ENCODE peak calls at places on chromosomes 1 and 21, in nine cellular contexts. One of them, this sample, is unnamed.

GRCh38 chr1:145690587-145691558 is 16.3 kb downstream of the PDZK1 start:
- DNase-seq in HL-60: no peak
- DNase-seq in breast epithelium: peak
- DNase-seq in RWPE1: peak
- DNase-seq in Panc1: no peak
- DNase-seq in SK-N-SH: no peak
- DNase-seq in astrocyte: peak
- DNase-seq in MM.1S: peak
- DNase-seq in psoas muscle: no peak
- DNase-seq in this sample: peak

GRCh38 chr1:83516369-83516768 is 482.6 kb downstream of the TTLL7 start:
- DNase-seq in astrocyte: no peak
- DNase-seq in SK-N-SH: peak
- DNase-seq in breast epithelium: no peak
- DNase-seq in MM.1S: no peak
- DNase-seq in Panc1: no peak
- DNase-seq in psoas muscle: no peak
- DNase-seq in RWPE1: no peak
- DNase-seq in HL-60: no peak
- DNase-seq in this sample: no peak

GRCh38 chr1:22491995-22492726 is 40.5 kb downstream of the ZBTB40 start:
- DNase-seq in psoas muscle: no peak
- DNase-seq in breast epithelium: no peak
- DNase-seq in HL-60: no peak
- DNase-seq in astrocyte: no peak
- DNase-seq in RWPE1: no peak
- DNase-seq in Panc1: no peak
- DNase-seq in MM.1S: peak
- DNase-seq in SK-N-SH: no peak
- DNase-seq in this sample: no peak

GRCh38 chr1:28560886-28561285 is 8.0 kb downstream of the TRNAU1AP start:
- DNase-seq in breast epithelium: no peak
- DNase-seq in MM.1S: no peak
- DNase-seq in HL-60: no peak
- DNase-seq in RWPE1: no peak
- DNase-seq in SK-N-SH: no peak
- DNase-seq in psoas muscle: no peak
- DNase-seq in astrocyte: no peak
- DNase-seq in Panc1: no peak
- DNase-seq in this sample: no peak

GRCh38 chr1:6270432-6270831 is 9.5 kb upstream of the GPR153 start:
- DNase-seq in astrocyte: no peak
- DNase-seq in Panc1: no peak
- DNase-seq in HL-60: no peak
- DNase-seq in RWPE1: no peak
- DNase-seq in MM.1S: no peak
- DNase-seq in SK-N-SH: no peak
- DNase-seq in breast epithelium: no peak
- DNase-seq in psoas muscle: no peak
- DNase-seq in this sample: no peak

GRCh38 chr21:45630876-45631275 is 12.6 kb upstream of the PCBP3 start:
- DNase-seq in astrocyte: no peak
- DNase-seq in RWPE1: no peak
- DNase-seq in MM.1S: no peak
- DNase-seq in SK-N-SH: no peak
- DNase-seq in breast epithelium: peak
- DNase-seq in Panc1: no peak
- DNase-seq in psoas muscle: no peak
- DNase-seq in HL-60: no peak
- DNase-seq in this sample: no peak

GRCh38 chr21:16061194-16061593 is 331.4 kb downstream of the USP25 start:
- DNase-seq in astrocyte: no peak
- DNase-seq in Panc1: no peak
- DNase-seq in RWPE1: no peak
- DNase-seq in HL-60: no peak
- DNase-seq in psoas muscle: no peak
- DNase-seq in MM.1S: no peak
- DNase-seq in SK-N-SH: no peak
- DNase-seq in breast epithelium: no peak
- DNase-seq in this sample: no peak

GRCh38 chr1:67675800-67676199 is 9.2 kb upstream of the GADD45A start:
- DNase-seq in breast epithelium: no peak
- DNase-seq in psoas muscle: no peak
- DNase-seq in MM.1S: peak
- DNase-seq in SK-N-SH: no peak
- DNase-seq in astrocyte: no peak
- DNase-seq in Panc1: no peak
- DNase-seq in HL-60: no peak
- DNase-seq in RWPE1: no peak
- DNase-seq in this sample: no peak

GRCh38 chr1:68269637-68270430 is 37.5 kb upstream of the WLS start:
- DNase-seq in astrocyte: peak
- DNase-seq in Panc1: peak
- DNase-seq in MM.1S: no peak
- DNase-seq in RWPE1: peak
- DNase-seq in breast epithelium: no peak
- DNase-seq in SK-N-SH: no peak
- DNase-seq in psoas muscle: no peak
- DNase-seq in HL-60: no peak
- DNase-seq in this sample: no peak

GRCh38 chr1:219296916-219297315 is 123.2 kb downstream of the LYPLAL1 start:
- DNase-seq in Panc1: no peak
- DNase-seq in astrocyte: peak
- DNase-seq in SK-N-SH: no peak
- DNase-seq in psoas muscle: no peak
- DNase-seq in HL-60: no peak
- DNase-seq in RWPE1: no peak
- DNase-seq in MM.1S: no peak
- DNase-seq in breast epithelium: no peak
- DNase-seq in this sample: no peak

GRCh38 chr1:90155721-90156487 is 161.0 kb downstream of the ZNF326 start:
- DNase-seq in Panc1: no peak
- DNase-seq in breast epithelium: no peak
- DNase-seq in psoas muscle: no peak
- DNase-seq in astrocyte: no peak
- DNase-seq in RWPE1: no peak
- DNase-seq in MM.1S: peak
- DNase-seq in HL-60: no peak
- DNase-seq in SK-N-SH: no peak
- DNase-seq in this sample: no peak

GRCh38 chr21:26837539-26837938 is 7.7 kb downstream of the ADAMTS1 start:
- DNase-seq in astrocyte: no peak
- DNase-seq in HL-60: no peak
- DNase-seq in psoas muscle: no peak
- DNase-seq in SK-N-SH: no peak
- DNase-seq in breast epithelium: no peak
- DNase-seq in Panc1: no peak
- DNase-seq in MM.1S: no peak
- DNase-seq in RWPE1: no peak
- DNase-seq in this sample: no peak

GRCh38 chr1:183279835-183280234 is 93.8 kb downstream of the LAMC2 start:
- DNase-seq in astrocyte: peak
- DNase-seq in HL-60: peak
- DNase-seq in psoas muscle: peak
- DNase-seq in Panc1: no peak
- DNase-seq in RWPE1: peak
- DNase-seq in SK-N-SH: no peak
- DNase-seq in breast epithelium: no peak
- DNase-seq in MM.1S: no peak
- DNase-seq in this sample: no peak

GRCh38 chr1:41272601-41273000 is 30.5 kb upstream of the SCMH1 start:
- DNase-seq in astrocyte: no peak
- DNase-seq in RWPE1: no peak
- DNase-seq in MM.1S: no peak
- DNase-seq in breast epithelium: no peak
- DNase-seq in Panc1: no peak
- DNase-seq in SK-N-SH: no peak
- DNase-seq in psoas muscle: no peak
- DNase-seq in HL-60: no peak
- DNase-seq in this sample: no peak

GRCh38 chr1:41268154-41268770 is 26.2 kb upstream of the SCMH1 start:
- DNase-seq in Panc1: peak
- DNase-seq in psoas muscle: peak
- DNase-seq in RWPE1: peak
- DNase-seq in MM.1S: peak
- DNase-seq in SK-N-SH: peak
- DNase-seq in HL-60: peak
- DNase-seq in astrocyte: peak
- DNase-seq in breast epithelium: peak
- DNase-seq in this sample: peak
- H3K27ac ChIP-seq in Panc1: peak
- H3K27ac ChIP-seq in psoas muscle: no peak
- H3K27ac ChIP-seq in RWPE1: no peak
- H3K27ac ChIP-seq in MM.1S: no peak
- H3K27ac ChIP-seq in SK-N-SH: no peak
- H3K27ac ChIP-seq in HL-60: no peak
- H3K27ac ChIP-seq in astrocyte: no peak
- H3K27ac ChIP-seq in breast epithelium: no peak
- H3K27ac ChIP-seq in this sample: no peak

GRCh38 chr1:236009857-236010256 is 55.0 kb downstream of the NID1 start:
- DNase-seq in astrocyte: peak
- DNase-seq in breast epithelium: no peak
- DNase-seq in Panc1: no peak
- DNase-seq in SK-N-SH: no peak
- DNase-seq in psoas muscle: no peak
- DNase-seq in RWPE1: peak
- DNase-seq in HL-60: no peak
- DNase-seq in MM.1S: no peak
- DNase-seq in this sample: no peak

GRCh38 chr1:236010443-236010842 is 54.4 kb downstream of the NID1 start:
- DNase-seq in breast epithelium: no peak
- DNase-seq in SK-N-SH: no peak
- DNase-seq in HL-60: no peak
- DNase-seq in RWPE1: no peak
- DNase-seq in MM.1S: no peak
- DNase-seq in Panc1: no peak
- DNase-seq in psoas muscle: no peak
- DNase-seq in astrocyte: no peak
- DNase-seq in this sample: no peak

GRCh38 chr1:236009193-236009592 is 55.7 kb downstream of the NID1 start:
- DNase-seq in SK-N-SH: no peak
- DNase-seq in breast epithelium: no peak
- DNase-seq in psoas muscle: no peak
- DNase-seq in HL-60: no peak
- DNase-seq in astrocyte: no peak
- DNase-seq in Panc1: no peak
- DNase-seq in RWPE1: no peak
- DNase-seq in MM.1S: no peak
- DNase-seq in this sample: no peak

GRCh38 chr1:236013330-236013729 is 51.6 kb downstream of the NID1 start:
- DNase-seq in breast epithelium: no peak
- DNase-seq in MM.1S: no peak
- DNase-seq in RWPE1: no peak
- DNase-seq in astrocyte: no peak
- DNase-seq in psoas muscle: no peak
- DNase-seq in HL-60: no peak
- DNase-seq in SK-N-SH: no peak
- DNase-seq in Panc1: no peak
- DNase-seq in this sample: no peak

GRCh38 chr1:236011641-236012040 is 53.2 kb downstream of the NID1 start:
- DNase-seq in psoas muscle: no peak
- DNase-seq in SK-N-SH: no peak
- DNase-seq in HL-60: no peak
- DNase-seq in Panc1: no peak
- DNase-seq in RWPE1: no peak
- DNase-seq in astrocyte: no peak
- DNase-seq in breast epithelium: no peak
- DNase-seq in MM.1S: no peak
- DNase-seq in this sample: no peak
- H3K27ac ChIP-seq in psoas muscle: no peak
- H3K27ac ChIP-seq in SK-N-SH: no peak
- H3K27ac ChIP-seq in HL-60: no peak
- H3K27ac ChIP-seq in Panc1: no peak
- H3K27ac ChIP-seq in RWPE1: no peak
- H3K27ac ChIP-seq in astrocyte: no peak
- H3K27ac ChIP-seq in breast epithelium: peak
- H3K27ac ChIP-seq in MM.1S: no peak
- H3K27ac ChIP-seq in this sample: no peak

DNA sequence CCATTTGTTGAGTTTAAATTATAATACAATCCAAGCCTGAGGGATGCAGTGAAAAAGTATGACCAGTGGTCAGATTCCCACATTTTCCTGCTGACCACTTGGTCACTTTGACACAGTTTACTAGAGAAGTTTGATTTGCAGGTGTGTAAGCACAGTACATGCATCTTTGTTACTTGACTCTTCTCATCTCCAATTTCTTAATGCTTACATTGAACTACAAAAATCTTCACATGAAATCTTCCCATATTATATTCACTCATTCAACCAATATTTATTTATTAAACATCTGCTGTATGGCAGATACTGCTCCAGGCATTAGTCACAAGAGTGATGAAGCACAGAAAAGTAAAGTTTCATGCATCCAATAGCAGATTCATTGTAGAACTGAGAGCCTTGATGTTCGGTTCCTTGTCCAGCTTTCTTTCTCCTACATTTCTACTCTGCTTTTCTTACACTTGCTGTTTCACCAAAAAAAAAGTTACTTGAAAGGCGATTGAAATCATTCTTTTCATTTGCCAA is 211.7 kb downstream of the NFIA start:
- DNase-seq in RWPE1: no peak
- DNase-seq in MM.1S: no peak
- DNase-seq in psoas muscle: no peak
- DNase-seq in Panc1: no peak
- DNase-seq in astrocyte: no peak
- DNase-seq in HL-60: no peak
- DNase-seq in breast epithelium: no peak
- DNase-seq in SK-N-SH: no peak
- DNase-seq in this sample: no peak
- H3K27ac ChIP-seq in RWPE1: no peak
- H3K27ac ChIP-seq in MM.1S: no peak
- H3K27ac ChIP-seq in psoas muscle: no peak
- H3K27ac ChIP-seq in Panc1: no peak
- H3K27ac ChIP-seq in astrocyte: no peak
- H3K27ac ChIP-seq in HL-60: no peak
- H3K27ac ChIP-seq in breast epithelium: no peak
- H3K27ac ChIP-seq in SK-N-SH: no peak
- H3K27ac ChIP-seq in this sample: no peak

DNA sequence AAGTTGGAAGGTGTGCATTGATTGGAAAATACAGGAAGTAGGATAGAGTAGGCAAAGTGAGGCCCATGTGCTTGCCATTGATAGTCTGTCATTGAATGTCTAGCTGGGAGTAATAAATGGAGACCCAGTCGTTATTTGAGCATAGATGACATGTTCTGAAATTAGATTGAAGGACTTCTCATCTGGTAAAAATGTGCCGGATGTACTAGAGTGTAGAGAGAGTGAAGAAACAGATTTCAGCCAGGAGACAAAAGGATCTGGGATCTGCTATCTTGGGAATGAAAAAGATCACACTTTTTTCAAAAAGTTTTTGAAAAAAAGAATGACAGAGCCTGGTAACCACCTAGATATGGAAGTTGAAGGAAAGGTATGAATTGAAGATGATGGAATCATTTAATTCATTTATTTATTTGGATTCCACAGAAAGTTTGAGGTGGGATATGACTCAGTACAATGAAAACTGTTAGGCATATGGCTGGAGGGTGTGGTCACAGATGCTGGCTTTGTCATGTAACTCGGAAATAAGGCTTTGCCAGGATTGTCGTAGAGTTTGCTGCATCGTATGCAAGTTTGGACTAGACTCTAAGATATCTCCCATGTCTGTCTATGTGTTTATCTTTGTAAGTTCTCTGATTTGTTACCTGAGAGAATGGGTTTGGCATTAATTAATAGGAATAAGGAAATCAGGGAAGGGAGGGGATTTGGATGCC is 137.1 kb downstream of the PBX1 start:
- DNase-seq in astrocyte: peak
- DNase-seq in HL-60: no peak
- DNase-seq in psoas muscle: no peak
- DNase-seq in RWPE1: peak
- DNase-seq in MM.1S: no peak
- DNase-seq in breast epithelium: no peak
- DNase-seq in SK-N-SH: no peak
- DNase-seq in Panc1: no peak
- DNase-seq in this sample: no peak
- H3K27ac ChIP-seq in astrocyte: no peak
- H3K27ac ChIP-seq in HL-60: no peak
- H3K27ac ChIP-seq in psoas muscle: no peak
- H3K27ac ChIP-seq in RWPE1: no peak
- H3K27ac ChIP-seq in MM.1S: no peak
- H3K27ac ChIP-seq in breast epithelium: no peak
- H3K27ac ChIP-seq in SK-N-SH: no peak
- H3K27ac ChIP-seq in Panc1: no peak
- H3K27ac ChIP-seq in this sample: no peak

This sample was measured in CD4-positive, alpha-beta memory T cell.